ENCODE peak calls at places on chromosomes 16 and 17, in seven cellular contexts. One of them, this sample, is unnamed.

GRCh38 chr16:19168173-19169080 is at the start of gene SYT17:
- DNase-seq in SJCRH30: peak; percentile 37
- DNase-seq in cardiac muscle cell: no peak
- DNase-seq in neural progenitor cell: peak; percentile 68
- DNase-seq in keratinocyte: no peak
- DNase-seq in A549: peak; percentile 35
- DNase-seq in stomach: peak; percentile 63
- DNase-seq in this sample: no peak

GRCh38 chr16:86942469-86943175 is 364.3 kb downstream of the FOXL1 start:
- DNase-seq in A549: no peak
- DNase-seq in SJCRH30: no peak
- DNase-seq in neural progenitor cell: no peak
- DNase-seq in cardiac muscle cell: no peak
- DNase-seq in keratinocyte: no peak
- DNase-seq in stomach: no peak
- DNase-seq in this sample: no peak

GRCh38 chr16:25419681-25420080 is 162.0 kb upstream of the ZKSCAN2 start:
- DNase-seq in cardiac muscle cell: no peak
- DNase-seq in stomach: no peak
- DNase-seq in neural progenitor cell: no peak
- DNase-seq in keratinocyte: no peak
- DNase-seq in A549: no peak
- DNase-seq in SJCRH30: no peak
- DNase-seq in this sample: no peak

GRCh38 chr17:1997587-1998425 is 27.3 kb downstream of the RTN4RL1 start:
- DNase-seq in cardiac muscle cell: no peak
- DNase-seq in keratinocyte: no peak
- DNase-seq in stomach: peak; percentile 89
- DNase-seq in A549: peak; percentile 81
- DNase-seq in SJCRH30: no peak
- DNase-seq in neural progenitor cell: peak; percentile 78
- DNase-seq in this sample: no peak

GRCh38 chr16:31409433-31409832 is 16.3 kb downstream of the ITGAD start:
- DNase-seq in neural progenitor cell: no peak
- DNase-seq in cardiac muscle cell: peak; percentile 37
- DNase-seq in SJCRH30: no peak
- DNase-seq in A549: no peak
- DNase-seq in stomach: no peak
- DNase-seq in keratinocyte: no peak
- DNase-seq in this sample: no peak

GRCh38 chr17:47905221-47905733 is 9.2 kb downstream of the SP2 start:
- DNase-seq in cardiac muscle cell: peak; percentile 94
- DNase-seq in A549: no peak
- DNase-seq in stomach: peak; percentile 63
- DNase-seq in keratinocyte: no peak
- DNase-seq in SJCRH30: peak; percentile 37
- DNase-seq in neural progenitor cell: peak; percentile 49
- DNase-seq in this sample: no peak

GRCh38 chr17:65062168-65062915 is 5.8 kb upstream of the GNA13 start:
- DNase-seq in A549: peak; percentile 31
- DNase-seq in cardiac muscle cell: no peak
- DNase-seq in neural progenitor cell: peak; percentile 42
- DNase-seq in stomach: no peak
- DNase-seq in keratinocyte: no peak
- DNase-seq in SJCRH30: no peak
- DNase-seq in this sample: no peak

GRCh38 chr17:64183815-64184397 is 54.0 kb upstream of the ERN1 start:
- DNase-seq in keratinocyte: no peak
- DNase-seq in neural progenitor cell: no peak
- DNase-seq in SJCRH30: no peak
- DNase-seq in cardiac muscle cell: no peak
- DNase-seq in A549: no peak
- DNase-seq in stomach: no peak
- DNase-seq in this sample: no peak

GRCh38 chr17:45240905-45241314 is 19.2 kb downstream of the FMNL1 start:
- DNase-seq in A549: no peak
- DNase-seq in keratinocyte: no peak
- DNase-seq in SJCRH30: no peak
- DNase-seq in neural progenitor cell: no peak
- DNase-seq in cardiac muscle cell: no peak
- DNase-seq in stomach: no peak
- DNase-seq in this sample: no peak

GRCh38 chr17:49825645-49826044 is 22.2 kb downstream of the TAC4 start:
- DNase-seq in neural progenitor cell: no peak
- DNase-seq in A549: no peak
- DNase-seq in cardiac muscle cell: no peak
- DNase-seq in stomach: no peak
- DNase-seq in SJCRH30: no peak
- DNase-seq in keratinocyte: no peak
- DNase-seq in this sample: no peak

GRCh38 chr17:76492989-76493501 is 8.2 kb downstream of the RHBDF2 start:
- DNase-seq in A549: no peak
- DNase-seq in neural progenitor cell: no peak
- DNase-seq in SJCRH30: peak; percentile 88
- DNase-seq in keratinocyte: no peak
- DNase-seq in stomach: peak; percentile 68
- DNase-seq in cardiac muscle cell: peak; percentile 80
- DNase-seq in this sample: peak; percentile 8
- H3K27ac ChIP-seq in A549: no peak overlapping the region
- H3K27ac ChIP-seq in neural progenitor cell: no peak overlapping the region
- H3K27ac ChIP-seq in SJCRH30: peak overlapping the region; percentile 64
- H3K27ac ChIP-seq in keratinocyte: peak overlapping the region; percentile 22
- H3K27ac ChIP-seq in stomach: peak overlapping the region; percentile 52
- H3K27ac ChIP-seq in cardiac muscle cell: no peak overlapping the region
- H3K27ac ChIP-seq in this sample: peak overlapping the region; percentile 33

GRCh38 chr16:68285683-68286082 is 21.4 kb downstream of the SLC7A6 start:
- DNase-seq in SJCRH30: no peak
- DNase-seq in neural progenitor cell: no peak
- DNase-seq in stomach: no peak
- DNase-seq in A549: no peak
- DNase-seq in cardiac muscle cell: no peak
- DNase-seq in keratinocyte: no peak
- DNase-seq in this sample: no peak
- H3K27ac ChIP-seq in SJCRH30: no peak overlapping the region
- H3K27ac ChIP-seq in neural progenitor cell: no peak overlapping the region
- H3K27ac ChIP-seq in stomach: no peak overlapping the region
- H3K27ac ChIP-seq in A549: no peak overlapping the region
- H3K27ac ChIP-seq in cardiac muscle cell: no peak overlapping the region
- H3K27ac ChIP-seq in keratinocyte: no peak overlapping the region
- H3K27ac ChIP-seq in this sample: no peak overlapping the region

DNA sequence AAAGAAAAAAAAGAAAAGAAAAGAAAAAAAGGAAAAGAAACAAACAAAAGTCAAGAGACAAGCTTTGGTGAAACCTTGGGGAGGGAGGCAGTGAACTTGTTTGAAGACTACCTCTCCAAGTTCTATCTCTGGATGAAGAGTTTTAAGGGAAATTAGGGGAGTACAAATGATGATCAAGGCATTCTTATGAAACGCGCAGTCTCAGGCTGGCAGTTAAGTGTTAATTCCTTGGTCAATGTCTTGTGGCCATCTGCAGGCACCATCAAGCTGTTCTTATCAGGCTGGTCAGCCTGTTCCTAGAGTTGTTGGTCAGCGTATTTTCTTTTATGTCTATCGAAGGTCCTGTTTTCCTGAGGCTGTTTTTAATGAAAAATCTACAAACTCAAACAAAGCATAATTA is 8.2 kb upstream of the DRG2 start:
- DNase-seq in stomach: no peak
- DNase-seq in neural progenitor cell: no peak
- DNase-seq in A549: no peak
- DNase-seq in keratinocyte: no peak
- DNase-seq in cardiac muscle cell: no peak
- DNase-seq in SJCRH30: no peak
- DNase-seq in this sample: no peak
- H3K27ac ChIP-seq in stomach: no peak overlapping the region
- H3K27ac ChIP-seq in neural progenitor cell: no peak overlapping the region
- H3K27ac ChIP-seq in A549: no peak overlapping the region
- H3K27ac ChIP-seq in keratinocyte: no peak overlapping the region
- H3K27ac ChIP-seq in cardiac muscle cell: no peak overlapping the region
- H3K27ac ChIP-seq in SJCRH30: no peak overlapping the region
- H3K27ac ChIP-seq in this sample: no peak overlapping the region

GRCh38 chr16:85309656-85310587 is 197.7 kb upstream of the CIBAR2 start:
- DNase-seq in A549: no peak
- DNase-seq in keratinocyte: no peak
- DNase-seq in stomach: no peak
- DNase-seq in cardiac muscle cell: no peak
- DNase-seq in neural progenitor cell: peak; percentile 74
- DNase-seq in SJCRH30: peak; percentile 84
- DNase-seq in this sample: no peak

GRCh38 chr16:85308585-85309540 is 196.6 kb upstream of the CIBAR2 start:
- DNase-seq in A549: no peak
- DNase-seq in SJCRH30: peak; percentile 70
- DNase-seq in stomach: no peak
- DNase-seq in neural progenitor cell: no peak
- DNase-seq in keratinocyte: no peak
- DNase-seq in cardiac muscle cell: no peak
- DNase-seq in this sample: no peak

GRCh38 chr16:85306793-85307551 is 194.7 kb upstream of the CIBAR2 start:
- DNase-seq in keratinocyte: no peak
- DNase-seq in A549: no peak
- DNase-seq in stomach: no peak
- DNase-seq in neural progenitor cell: no peak
- DNase-seq in cardiac muscle cell: no peak
- DNase-seq in SJCRH30: no peak
- DNase-seq in this sample: no peak

GRCh38 chr16:85306071-85306792 is 194.0 kb upstream of the CIBAR2 start:
- DNase-seq in SJCRH30: no peak
- DNase-seq in neural progenitor cell: peak; percentile 54
- DNase-seq in keratinocyte: no peak
- DNase-seq in A549: no peak
- DNase-seq in cardiac muscle cell: peak; percentile 92
- DNase-seq in stomach: peak; percentile 93
- DNase-seq in this sample: peak; percentile 39

GRCh38 chr16:85307552-85308364 is 195.5 kb upstream of the CIBAR2 start:
- DNase-seq in cardiac muscle cell: no peak
- DNase-seq in SJCRH30: no peak
- DNase-seq in neural progenitor cell: no peak
- DNase-seq in stomach: no peak
- DNase-seq in A549: no peak
- DNase-seq in keratinocyte: no peak
- DNase-seq in this sample: no peak
- H3K27ac ChIP-seq in cardiac muscle cell: peak overlapping the region; percentile 93
- H3K27ac ChIP-seq in SJCRH30: peak overlapping the region; percentile 90
- H3K27ac ChIP-seq in neural progenitor cell: no peak overlapping the region
- H3K27ac ChIP-seq in stomach: no peak overlapping the region
- H3K27ac ChIP-seq in A549: no peak overlapping the region
- H3K27ac ChIP-seq in keratinocyte: no peak overlapping the region
- H3K27ac ChIP-seq in this sample: no peak overlapping the region

GRCh38 chr16:52547834-52548215 is 882 bp upstream of the TOX3 start:
- DNase-seq in keratinocyte: no peak
- DNase-seq in cardiac muscle cell: no peak
- DNase-seq in stomach: no peak
- DNase-seq in A549: no peak
- DNase-seq in SJCRH30: no peak
- DNase-seq in neural progenitor cell: no peak
- DNase-seq in this sample: no peak
- H3K27ac ChIP-seq in keratinocyte: no peak overlapping the region
- H3K27ac ChIP-seq in cardiac muscle cell: no peak overlapping the region
- H3K27ac ChIP-seq in stomach: peak overlapping the region; percentile 97
- H3K27ac ChIP-seq in A549: no peak overlapping the region
- H3K27ac ChIP-seq in SJCRH30: no peak overlapping the region
- H3K27ac ChIP-seq in neural progenitor cell: no peak overlapping the region
- H3K27ac ChIP-seq in this sample: no peak overlapping the region

GRCh38 chr17:27577884-27578717 is 52.9 kb upstream of the LGALS9 start:
- DNase-seq in SJCRH30: peak; percentile 51
- DNase-seq in cardiac muscle cell: peak; percentile 82
- DNase-seq in neural progenitor cell: no peak
- DNase-seq in keratinocyte: no peak
- DNase-seq in stomach: no peak
- DNase-seq in A549: no peak
- DNase-seq in this sample: no peak
- H3K27ac ChIP-seq in SJCRH30: peak overlapping the region; percentile 97
- H3K27ac ChIP-seq in cardiac muscle cell: peak overlapping the region; percentile 74
- H3K27ac ChIP-seq in neural progenitor cell: peak overlapping the region; percentile 40
- H3K27ac ChIP-seq in keratinocyte: no peak overlapping the region
- H3K27ac ChIP-seq in stomach: no peak overlapping the region
- H3K27ac ChIP-seq in A549: peak overlapping the region; percentile 64
- H3K27ac ChIP-seq in this sample: no peak overlapping the region

GRCh38 chr17:7997186-7997585 is 5.2 kb upstream of the GUCY2D start:
- DNase-seq in keratinocyte: no peak
- DNase-seq in A549: peak; percentile 68
- DNase-seq in SJCRH30: peak; percentile 18
- DNase-seq in stomach: peak; percentile 73
- DNase-seq in cardiac muscle cell: peak; percentile 60
- DNase-seq in neural progenitor cell: peak; percentile 62
- DNase-seq in this sample: no peak
- H3K27ac ChIP-seq in keratinocyte: no peak overlapping the region
- H3K27ac ChIP-seq in A549: no peak overlapping the region
- H3K27ac ChIP-seq in SJCRH30: no peak overlapping the region
- H3K27ac ChIP-seq in stomach: peak overlapping the region; percentile 44
- H3K27ac ChIP-seq in cardiac muscle cell: peak overlapping the region; percentile 63
- H3K27ac ChIP-seq in neural progenitor cell: no peak overlapping the region
- H3K27ac ChIP-seq in this sample: no peak overlapping the region

GRCh38 chr17:19724501-19725420 is 8.4 kb upstream of the SLC47A2 start:
- DNase-seq in stomach: peak; percentile 70
- DNase-seq in A549: no peak
- DNase-seq in cardiac muscle cell: peak; percentile 48
- DNase-seq in keratinocyte: no peak
- DNase-seq in neural progenitor cell: no peak
- DNase-seq in SJCRH30: no peak
- DNase-seq in this sample: no peak

GRCh38 chr17:19727466-19728113 is 11.2 kb upstream of the SLC47A2 start:
- DNase-seq in A549: no peak
- DNase-seq in SJCRH30: no peak
- DNase-seq in keratinocyte: no peak
- DNase-seq in stomach: no peak
- DNase-seq in neural progenitor cell: no peak
- DNase-seq in cardiac muscle cell: peak; percentile 92
- DNase-seq in this sample: peak; percentile 46

GRCh38 chr17:19725486-19725885 is 9.1 kb upstream of the SLC47A2 start:
- DNase-seq in cardiac muscle cell: no peak
- DNase-seq in neural progenitor cell: no peak
- DNase-seq in SJCRH30: no peak
- DNase-seq in A549: no peak
- DNase-seq in stomach: no peak
- DNase-seq in keratinocyte: no peak
- DNase-seq in this sample: no peak

GRCh38 chr17:19728114-19728495 is 11.7 kb upstream of the SLC47A2 start:
- DNase-seq in cardiac muscle cell: peak; percentile 89
- DNase-seq in neural progenitor cell: no peak
- DNase-seq in A549: no peak
- DNase-seq in keratinocyte: no peak
- DNase-seq in stomach: peak; percentile 88
- DNase-seq in SJCRH30: peak; percentile 100
- DNase-seq in this sample: peak; percentile 41

GRCh38 chr17:19726615-19727376 is 10.4 kb upstream of the SLC47A2 start:
- DNase-seq in A549: no peak
- DNase-seq in cardiac muscle cell: peak; percentile 72
- DNase-seq in neural progenitor cell: no peak
- DNase-seq in keratinocyte: no peak
- DNase-seq in stomach: no peak
- DNase-seq in SJCRH30: no peak
- DNase-seq in this sample: no peak
- H3K27ac ChIP-seq in A549: peak overlapping the region; percentile 67
- H3K27ac ChIP-seq in cardiac muscle cell: no peak overlapping the region
- H3K27ac ChIP-seq in neural progenitor cell: no peak overlapping the region
- H3K27ac ChIP-seq in keratinocyte: peak overlapping the region; percentile 72
- H3K27ac ChIP-seq in stomach: peak overlapping the region; percentile 38
- H3K27ac ChIP-seq in SJCRH30: no peak overlapping the region
- H3K27ac ChIP-seq in this sample: peak overlapping the region; percentile 69

This sample was measured in epithelial cell of prostate.